ENCODE peak calls at places on chromosomes 7 and 10, in five cellular contexts. One of them, this sample, is unnamed.

GRCh38 chr7:38020134-38020533 is 99.7 kb downstream of the EPDR1 start:
- DNase-seq in RWPE1: no peak
- DNase-seq in foreskin fibroblast: peak
- DNase-seq in dorsolateral prefrontal cortex: no peak
- DNase-seq in prostate gland: no peak
- DNase-seq in this sample: peak

GRCh38 chr10:70458329-70459060 is 17.0 kb upstream of the NODAL start:
- DNase-seq in foreskin fibroblast: peak
- DNase-seq in RWPE1: peak
- DNase-seq in dorsolateral prefrontal cortex: peak
- DNase-seq in prostate gland: peak
- DNase-seq in this sample: no peak

GRCh38 chr7:47520408-47520807 is 61.5 kb downstream of the TNS3 start:
- DNase-seq in foreskin fibroblast: peak
- DNase-seq in prostate gland: no peak
- DNase-seq in dorsolateral prefrontal cortex: no peak
- DNase-seq in RWPE1: no peak
- DNase-seq in this sample: peak

GRCh38 chr10:96642973-96643372 is 56.2 kb upstream of the TM9SF3 start:
- DNase-seq in foreskin fibroblast: no peak
- DNase-seq in dorsolateral prefrontal cortex: peak
- DNase-seq in RWPE1: no peak
- DNase-seq in prostate gland: peak
- DNase-seq in this sample: peak

GRCh38 chr7:64685741-64686140 is 19.8 kb downstream of the ZNF107 start:
- DNase-seq in RWPE1: no peak
- DNase-seq in prostate gland: peak
- DNase-seq in foreskin fibroblast: no peak
- DNase-seq in dorsolateral prefrontal cortex: no peak
- DNase-seq in this sample: no peak

GRCh38 chr10:1253476-1254353 is 197.5 kb downstream of the WDR37 start:
- DNase-seq in foreskin fibroblast: no peak
- DNase-seq in dorsolateral prefrontal cortex: no peak
- DNase-seq in prostate gland: no peak
- DNase-seq in RWPE1: no peak
- DNase-seq in this sample: no peak

GRCh38 chr7:143387156-143387975 is 6.2 kb downstream of the ZYX start:
- DNase-seq in prostate gland: no peak
- DNase-seq in foreskin fibroblast: peak
- DNase-seq in dorsolateral prefrontal cortex: no peak
- DNase-seq in RWPE1: no peak
- DNase-seq in this sample: no peak

GRCh38 chr7:92135100-92135429 is 788 bp upstream of the CYP51A1 start:
- DNase-seq in RWPE1: peak
- DNase-seq in dorsolateral prefrontal cortex: peak
- DNase-seq in prostate gland: peak
- DNase-seq in foreskin fibroblast: peak
- DNase-seq in this sample: peak

GRCh38 chr7:100465702-100466311 is 1.7 kb upstream of the SPACDR start:
- DNase-seq in prostate gland: peak
- DNase-seq in foreskin fibroblast: peak
- DNase-seq in dorsolateral prefrontal cortex: peak
- DNase-seq in RWPE1: peak
- DNase-seq in this sample: peak

GRCh38 chr10:50601974-50602373 is 21.8 kb downstream of the SGMS1 start:
- DNase-seq in prostate gland: no peak
- DNase-seq in foreskin fibroblast: no peak
- DNase-seq in dorsolateral prefrontal cortex: no peak
- DNase-seq in RWPE1: no peak
- DNase-seq in this sample: no peak

GRCh38 chr7:84722086-84722485 is 464.8 kb downstream of the SEMA3D start:
- DNase-seq in dorsolateral prefrontal cortex: no peak
- DNase-seq in foreskin fibroblast: no peak
- DNase-seq in RWPE1: no peak
- DNase-seq in prostate gland: no peak
- DNase-seq in this sample: no peak

GRCh38 chr7:82017334-82017943 is 247.6 kb upstream of the HGF start:
- DNase-seq in foreskin fibroblast: peak
- DNase-seq in dorsolateral prefrontal cortex: no peak
- DNase-seq in RWPE1: peak
- DNase-seq in prostate gland: no peak
- DNase-seq in this sample: peak

GRCh38 chr7:18352339-18353255 is 143.0 kb upstream of the HDAC9 start:
- DNase-seq in RWPE1: peak
- DNase-seq in prostate gland: peak
- DNase-seq in dorsolateral prefrontal cortex: peak
- DNase-seq in foreskin fibroblast: peak
- DNase-seq in this sample: peak

GRCh38 chr7:70116244-70116643 is 518.0 kb downstream of the AUTS2 start:
- DNase-seq in dorsolateral prefrontal cortex: no peak
- DNase-seq in RWPE1: no peak
- DNase-seq in foreskin fibroblast: no peak
- DNase-seq in prostate gland: no peak
- DNase-seq in this sample: no peak

GRCh38 chr7:130877236-130877635 is 143.2 kb upstream of the KLF14 start:
- DNase-seq in prostate gland: no peak
- DNase-seq in foreskin fibroblast: peak
- DNase-seq in dorsolateral prefrontal cortex: no peak
- DNase-seq in RWPE1: no peak
- DNase-seq in this sample: no peak

GRCh38 chr7:143002856-143003255 is 24.1 kb downstream of the OR9A2 start:
- DNase-seq in prostate gland: peak
- DNase-seq in foreskin fibroblast: no peak
- DNase-seq in RWPE1: no peak
- DNase-seq in dorsolateral prefrontal cortex: no peak
- DNase-seq in this sample: no peak

GRCh38 chr10:96501985-96502384 is 11.7 kb downstream of the TLL2 start:
- DNase-seq in foreskin fibroblast: no peak
- DNase-seq in RWPE1: peak
- DNase-seq in dorsolateral prefrontal cortex: no peak
- DNase-seq in prostate gland: no peak
- DNase-seq in this sample: peak

GRCh38 chr7:31937982-31938381 is 132.2 kb downstream of the PDE1C start:
- DNase-seq in prostate gland: no peak
- DNase-seq in foreskin fibroblast: no peak
- DNase-seq in RWPE1: no peak
- DNase-seq in dorsolateral prefrontal cortex: no peak
- DNase-seq in this sample: no peak

GRCh38 chr7:98571006-98571405 is 46.1 kb upstream of the NPTX2 start:
- DNase-seq in dorsolateral prefrontal cortex: no peak
- DNase-seq in RWPE1: no peak
- DNase-seq in prostate gland: no peak
- DNase-seq in foreskin fibroblast: no peak
- DNase-seq in this sample: no peak

GRCh38 chr10:90641731-90642130 is 216.1 kb downstream of the HTR7 start:
- DNase-seq in foreskin fibroblast: no peak
- DNase-seq in dorsolateral prefrontal cortex: no peak
- DNase-seq in prostate gland: no peak
- DNase-seq in RWPE1: no peak
- DNase-seq in this sample: no peak

GRCh38 chr7:102412548-102412947 is 16.4 kb downstream of the PRKRIP1 start:
- DNase-seq in foreskin fibroblast: peak
- DNase-seq in prostate gland: peak
- DNase-seq in dorsolateral prefrontal cortex: no peak
- DNase-seq in RWPE1: peak
- DNase-seq in this sample: peak

DNA sequence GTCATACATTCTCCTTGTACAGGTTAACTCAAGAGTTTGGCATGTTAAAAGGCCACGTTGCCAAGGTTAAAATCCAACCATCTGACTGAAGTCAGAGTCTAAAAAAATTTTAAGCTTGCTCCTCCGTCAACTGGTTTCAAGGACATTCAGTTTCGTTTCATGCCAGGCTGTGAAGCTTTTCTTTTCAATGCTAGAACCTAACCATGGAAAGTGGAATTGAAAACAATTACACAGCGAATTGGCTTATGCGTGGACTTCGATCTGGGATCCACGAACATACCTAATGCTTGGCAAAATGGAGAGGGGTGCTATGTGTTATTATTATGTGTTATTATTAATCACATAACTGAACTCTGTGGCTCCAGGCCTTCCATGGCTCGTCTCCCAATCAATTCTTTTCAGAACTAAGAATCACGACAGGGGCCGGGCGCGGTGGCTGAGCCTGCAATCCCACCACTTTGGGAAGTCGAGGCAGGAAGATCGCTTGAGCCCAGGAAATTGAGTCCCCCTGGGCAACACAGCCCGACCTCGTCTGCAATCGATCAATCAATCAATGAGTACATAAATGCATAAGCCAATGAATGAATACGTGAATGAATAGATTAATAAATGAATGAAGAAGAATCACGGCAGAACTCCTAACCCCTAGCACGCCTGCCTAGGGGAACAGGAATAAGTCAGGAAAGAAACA is 785 bp upstream of the ARL5B start:
- DNase-seq in dorsolateral prefrontal cortex: no peak
- DNase-seq in RWPE1: no peak
- DNase-seq in prostate gland: peak
- DNase-seq in foreskin fibroblast: peak
- DNase-seq in this sample: no peak
- TF ChIP-seq CTCF in dorsolateral prefrontal cortex: no peak
- TF ChIP-seq CTCF in RWPE1: no peak
- TF ChIP-seq CTCF in prostate gland: no peak
- TF ChIP-seq CTCF in foreskin fibroblast: no peak
- TF ChIP-seq CTCF in this sample: no peak

GRCh38 chr10:124025638-124026336 is 67.6 kb downstream of the CHST15 start:
- DNase-seq in prostate gland: no peak
- DNase-seq in foreskin fibroblast: peak
- DNase-seq in RWPE1: no peak
- DNase-seq in dorsolateral prefrontal cortex: no peak
- DNase-seq in this sample: peak
- TF ChIP-seq CTCF in prostate gland: no peak
- TF ChIP-seq CTCF in foreskin fibroblast: peak
- TF ChIP-seq CTCF in RWPE1: no peak
- TF ChIP-seq CTCF in dorsolateral prefrontal cortex: no peak
- TF ChIP-seq CTCF in this sample: peak

GRCh38 chr10:7233259-7233991 is 177.4 kb downstream of the SFMBT2 start:
- DNase-seq in foreskin fibroblast: no peak
- DNase-seq in dorsolateral prefrontal cortex: no peak
- DNase-seq in prostate gland: peak
- DNase-seq in RWPE1: peak
- DNase-seq in this sample: peak

GRCh38 chr10:7230956-7231355 is 179.9 kb downstream of the SFMBT2 start:
- DNase-seq in RWPE1: no peak
- DNase-seq in foreskin fibroblast: no peak
- DNase-seq in prostate gland: no peak
- DNase-seq in dorsolateral prefrontal cortex: no peak
- DNase-seq in this sample: peak

GRCh38 chr10:7231420-7232414 is 179.1 kb downstream of the SFMBT2 start:
- DNase-seq in RWPE1: no peak
- DNase-seq in prostate gland: no peak
- DNase-seq in foreskin fibroblast: no peak
- DNase-seq in dorsolateral prefrontal cortex: no peak
- DNase-seq in this sample: no peak

GRCh38 chr10:7235376-7235775 is 175.5 kb downstream of the SFMBT2 start:
- DNase-seq in RWPE1: no peak
- DNase-seq in dorsolateral prefrontal cortex: no peak
- DNase-seq in prostate gland: no peak
- DNase-seq in foreskin fibroblast: no peak
- DNase-seq in this sample: no peak

DNA sequence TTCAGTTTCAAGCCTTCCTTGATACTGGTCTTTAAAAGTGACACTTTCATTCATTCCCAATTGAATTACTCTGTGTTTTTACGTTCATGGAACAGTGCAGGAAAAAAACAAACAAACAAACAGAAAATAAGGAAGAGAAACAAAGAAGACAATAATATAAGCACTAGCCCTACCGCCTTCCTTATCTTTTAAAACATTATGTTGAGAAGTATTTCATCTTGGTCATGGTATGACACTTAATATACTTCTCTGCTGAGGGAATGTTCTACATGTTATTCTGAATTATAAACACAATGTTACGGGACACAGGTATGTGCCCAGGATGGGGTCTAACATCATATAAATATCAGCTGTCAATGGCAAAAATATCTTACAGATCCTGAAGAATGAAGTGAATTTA is 176.7 kb downstream of the SFMBT2 start:
- DNase-seq in foreskin fibroblast: no peak
- DNase-seq in RWPE1: no peak
- DNase-seq in prostate gland: no peak
- DNase-seq in dorsolateral prefrontal cortex: no peak
- DNase-seq in this sample: no peak
- TF ChIP-seq CTCF in foreskin fibroblast: no peak
- TF ChIP-seq CTCF in RWPE1: no peak
- TF ChIP-seq CTCF in prostate gland: no peak
- TF ChIP-seq CTCF in dorsolateral prefrontal cortex: no peak
- TF ChIP-seq CTCF in this sample: no peak

DNA sequence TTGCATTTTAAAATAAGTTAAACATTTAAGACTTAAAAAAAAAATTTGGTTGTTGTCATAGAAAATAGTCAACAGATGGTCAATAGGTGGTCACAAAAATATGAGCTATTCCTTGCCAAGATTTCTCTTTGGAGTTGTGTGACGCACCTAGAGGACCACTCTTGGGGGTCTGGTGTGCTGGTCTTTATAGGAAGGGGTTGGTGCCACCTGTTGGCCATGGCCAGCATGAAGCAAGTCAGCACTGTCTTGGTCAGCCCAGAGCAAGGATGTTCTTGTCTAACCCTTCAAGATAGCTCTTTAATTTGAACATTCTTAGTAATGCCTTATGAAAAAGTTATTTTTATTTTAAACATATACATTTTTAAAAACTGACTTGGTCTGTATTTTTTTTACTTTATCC is 267.9 kb upstream of the CNTNAP2 start:
- DNase-seq in prostate gland: no peak
- DNase-seq in foreskin fibroblast: no peak
- DNase-seq in RWPE1: no peak
- DNase-seq in dorsolateral prefrontal cortex: no peak
- DNase-seq in this sample: peak
- TF ChIP-seq CTCF in prostate gland: no peak
- TF ChIP-seq CTCF in foreskin fibroblast: no peak
- TF ChIP-seq CTCF in RWPE1: no peak
- TF ChIP-seq CTCF in dorsolateral prefrontal cortex: no peak
- TF ChIP-seq CTCF in this sample: peak

GRCh38 chr7:95432606-95433005 is 2.2 kb downstream of the PON2 start:
- DNase-seq in prostate gland: no peak
- DNase-seq in foreskin fibroblast: no peak
- DNase-seq in dorsolateral prefrontal cortex: no peak
- DNase-seq in RWPE1: no peak
- DNase-seq in this sample: no peak
- TF ChIP-seq CTCF in prostate gland: no peak
- TF ChIP-seq CTCF in foreskin fibroblast: no peak
- TF ChIP-seq CTCF in dorsolateral prefrontal cortex: no peak
- TF ChIP-seq CTCF in RWPE1: no peak
- TF ChIP-seq CTCF in this sample: no peak